ENCODE peak calls at places on chromosomes 16 and 17, in ten cellular contexts. N is prostate gland, V is Peyer's patch, F is A549, G is stomach, U is NB4, I is suprapubic skin, Y is H1, T is HCT116, O is adrenal gland. E is an unnamed sample.

GRCh38 chr16:26992661-26993365 is 73.9 kb upstream of the C16orf82 start:
- DNase-seq in N (no peak), V (no peak), F (no peak), G (no peak), U (no peak), I (peak), Y (no peak), T (no peak), O (no peak), E (no peak)

GRCh38 chr16:2969545-2970521 is 685 bp downstream of the PAQR4 start:
- DNase-seq in N (peak), V (peak), F (peak), G (peak), U (peak), I (no peak), Y (no peak), T (no peak), O (peak), E (peak)

GRCh38 chr16:17412221-17412620 is 58.5 kb downstream of the XYLT1 start:
- DNase-seq in N (no peak), V (no peak), F (no peak), G (no peak), U (no peak), I (no peak), Y (no peak), T (no peak), O (no peak), E (no peak)

GRCh38 chr17:20241855-20242254 is 225.5 kb downstream of the LGALS9B start:
- DNase-seq in N (no peak), V (no peak), F (no peak), G (no peak), U (no peak), I (no peak), Y (no peak), T (no peak), O (no peak), E (no peak)

GRCh38 chr17:8413938-8414337 is 16.3 kb upstream of the RNF222 start:
- DNase-seq in N (no peak), V (no peak), F (no peak), G (no peak), U (no peak), I (no peak), Y (no peak), T (no peak), O (no peak), E (no peak)

GRCh38 chr16:30760577-30761426 is 1.1 kb downstream of the CFAP119 start:
- DNase-seq in N (no peak), V (no peak), F (no peak), G (no peak), U (no peak), I (no peak), Y (no peak), T (no peak), O (no peak), E (no peak)

GRCh38 chr16:66618588-66618987 is 14.1 kb downstream of the CMTM3 start:
- DNase-seq in N (no peak), V (no peak), F (peak), G (no peak), U (no peak), I (no peak), Y (no peak), T (peak), O (peak), E (no peak)

GRCh38 chr16:30923554-30924085 is at the start of gene FBXL19:
- DNase-seq in N (no peak), V (no peak), F (no peak), G (no peak), U (no peak), I (no peak), Y (no peak), T (no peak), O (peak), E (peak)

GRCh38 chr16:84062734-84063640 is 20.4 kb upstream of the SLC38A8 start:
- DNase-seq in N (peak), V (peak), F (peak), G (peak), U (peak), I (no peak), Y (peak), T (peak), O (peak), E (peak)

GRCh38 chr17:2724783-2725164 is 13.2 kb upstream of the CLUH start:
- DNase-seq in N (no peak), V (peak), F (peak), G (peak), U (peak), I (no peak), Y (peak), T (no peak), O (peak), E (peak)

GRCh38 chr17:78882546-78883089 is 20.4 kb downstream of the CEP295NL start:
- DNase-seq in N (no peak), V (no peak), F (no peak), G (no peak), U (peak), I (no peak), Y (no peak), T (no peak), O (no peak), E (no peak)

GRCh38 chr16:89599451-89599858 is 14.0 kb upstream of the DPEP1 start:
- DNase-seq in N (no peak), V (peak), F (peak), G (no peak), U (peak), I (no peak), Y (peak), T (peak), O (no peak), E (no peak)

GRCh38 chr17:75499313-75500022 is 15.9 kb downstream of the CASKIN2 start:
- DNase-seq in N (no peak), V (no peak), F (no peak), G (no peak), U (peak), I (no peak), Y (no peak), T (no peak), O (peak), E (peak)

GRCh38 chr17:27345141-27345904 is 51.4 kb downstream of the WSB1 start:
- DNase-seq in N (peak), V (no peak), F (no peak), G (no peak), U (no peak), I (no peak), Y (peak), T (no peak), O (peak), E (no peak)

GRCh38 chr17:75181110-75181509 is 1.6 kb downstream of the SUMO2 start:
- DNase-seq in N (no peak), V (no peak), F (no peak), G (no peak), U (no peak), I (no peak), Y (no peak), T (no peak), O (no peak), E (no peak)

GRCh38 chr17:78766225-78766624 is 15.8 kb downstream of the CYTH1 start:
- DNase-seq in N (no peak), V (no peak), F (no peak), G (no peak), U (no peak), I (no peak), Y (no peak), T (no peak), O (no peak), E (no peak)

GRCh38 chr17:81840826-81841778 is 6.3 kb upstream of the PPP1R27 start:
- DNase-seq in N (peak), V (peak), F (no peak), G (peak), U (peak), I (no peak), Y (no peak), T (no peak), O (peak), E (no peak)

GRCh38 chr17:4635823-4636375 is 5.6 kb downstream of the ALOX15 start:
- DNase-seq in N (no peak), V (no peak), F (no peak), G (no peak), U (peak), I (no peak), Y (no peak), T (no peak), O (no peak), E (no peak)

GRCh38 chr16:67404740-67405226 is 11.5 kb upstream of the TPPP3 start:
- DNase-seq in N (peak), V (peak), F (no peak), G (peak), U (no peak), I (no peak), Y (no peak), T (peak), O (no peak), E (no peak)

GRCh38 chr16:58503863-58504688 is 4.1 kb downstream of the NDRG4 start:
- DNase-seq in N (no peak), V (no peak), F (no peak), G (no peak), U (no peak), I (peak), Y (no peak), T (no peak), O (no peak), E (no peak)

GRCh38 chr17:15311996-15312395 is 29.4 kb downstream of the TEKT3 start:
- DNase-seq in N (no peak), V (no peak), F (no peak), G (no peak), U (no peak), I (no peak), Y (no peak), T (no peak), O (no peak), E (no peak)

GRCh38 chr16:56422896-56423441 is 2.4 kb downstream of the AMFR start:
- DNase-seq in N (no peak), V (no peak), F (no peak), G (no peak), U (no peak), I (no peak), Y (no peak), T (no peak), O (no peak), E (no peak)

GRCh38 chr16:56419740-56420548 is 5.4 kb downstream of the AMFR start:
- DNase-seq in N (no peak), V (no peak), F (no peak), G (no peak), U (no peak), I (no peak), Y (no peak), T (no peak), O (no peak), E (no peak)

GRCh38 chr16:56421313-56421712 is 4.0 kb downstream of the AMFR start:
- DNase-seq in N (no peak), V (no peak), F (no peak), G (no peak), U (no peak), I (no peak), Y (no peak), T (no peak), O (no peak), E (no peak)

GRCh38 chr16:56421976-56422669 is 3.2 kb downstream of the AMFR start:
- DNase-seq in N (no peak), V (no peak), F (no peak), G (no peak), U (no peak), I (no peak), Y (no peak), T (no peak), O (no peak), E (no peak)

DNA sequence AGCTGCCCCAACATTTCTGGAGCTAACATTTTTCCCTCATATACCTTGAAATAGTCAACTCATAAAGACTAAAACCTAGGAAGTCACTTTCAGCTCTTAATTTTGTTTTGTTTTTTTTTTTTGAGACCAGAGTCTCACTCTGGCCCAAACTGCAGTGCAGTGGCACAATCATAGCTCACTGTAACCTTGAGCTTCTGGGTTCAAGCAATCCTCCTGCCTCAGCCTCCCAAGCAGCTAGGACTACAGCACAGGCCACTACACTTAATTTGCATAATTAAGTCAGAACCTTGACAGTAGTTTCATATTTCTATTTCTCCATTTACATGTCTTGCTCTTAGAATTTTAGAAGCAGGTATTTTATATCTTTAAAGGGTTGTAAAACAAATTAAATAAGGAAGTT is 4.7 kb downstream of the AMFR start:
- DNase-seq in N (no peak), V (no peak), F (no peak), G (no peak), U (no peak), I (no peak), Y (no peak), T (no peak), O (no peak), E (no peak)
- TF ChIP-seq POLR2A in N (no peak), V (no peak), F (no peak), G (no peak), U (no peak), I (no peak), Y (no peak), T (no peak), O (no peak), E (no peak)

DNA sequence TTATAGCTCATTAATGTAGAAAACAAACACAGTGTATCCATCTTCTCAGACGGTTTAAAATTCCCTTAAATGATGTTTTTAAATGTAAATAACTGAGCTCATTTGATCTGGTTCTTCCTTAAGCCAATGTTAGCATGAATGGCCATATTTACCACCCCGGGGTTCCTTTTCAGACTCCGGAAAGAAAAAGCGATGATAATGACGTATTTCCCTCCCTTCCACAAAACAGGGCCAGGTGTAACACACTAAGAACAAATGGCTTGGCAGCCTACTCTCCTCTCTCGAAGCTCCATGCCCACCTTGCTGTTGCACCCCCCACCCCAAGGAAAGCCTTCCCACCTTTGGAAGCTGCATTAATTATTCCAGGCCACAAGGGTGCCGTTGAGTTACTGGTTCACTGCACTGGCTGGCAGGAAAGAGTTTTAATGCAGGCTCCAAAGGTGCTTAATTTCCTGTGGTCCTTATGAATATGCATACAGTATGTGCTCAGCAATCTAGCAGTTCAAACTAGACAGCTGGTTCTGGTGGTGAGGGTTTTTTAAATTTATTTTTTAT is 378.9 kb downstream of the WWOX start:
- DNase-seq in N (no peak), V (no peak), F (peak), G (no peak), U (no peak), I (no peak), Y (peak), T (no peak), O (no peak), E (no peak)
- TF ChIP-seq CTCF in N (peak), V (peak), F (peak), G (no peak), U (no peak), I (no peak), Y (peak), T (peak), O (no peak), E (peak)

GRCh38 chr17:34424814-34425490 is 61.9 kb upstream of the CCL1 start:
- DNase-seq in N (no peak), V (no peak), F (no peak), G (no peak), U (no peak), I (no peak), Y (no peak), T (no peak), O (no peak), E (no peak)

GRCh38 chr17:34420900-34421299 is 57.9 kb upstream of the CCL1 start:
- DNase-seq in N (no peak), V (no peak), F (no peak), G (no peak), U (no peak), I (no peak), Y (no peak), T (no peak), O (no peak), E (no peak)

GRCh38 chr17:34420254-34420766 is 57.3 kb upstream of the CCL1 start:
- DNase-seq in N (peak), V (peak), F (peak), G (peak), U (peak), I (no peak), Y (peak), T (peak), O (peak), E (peak)

DNA sequence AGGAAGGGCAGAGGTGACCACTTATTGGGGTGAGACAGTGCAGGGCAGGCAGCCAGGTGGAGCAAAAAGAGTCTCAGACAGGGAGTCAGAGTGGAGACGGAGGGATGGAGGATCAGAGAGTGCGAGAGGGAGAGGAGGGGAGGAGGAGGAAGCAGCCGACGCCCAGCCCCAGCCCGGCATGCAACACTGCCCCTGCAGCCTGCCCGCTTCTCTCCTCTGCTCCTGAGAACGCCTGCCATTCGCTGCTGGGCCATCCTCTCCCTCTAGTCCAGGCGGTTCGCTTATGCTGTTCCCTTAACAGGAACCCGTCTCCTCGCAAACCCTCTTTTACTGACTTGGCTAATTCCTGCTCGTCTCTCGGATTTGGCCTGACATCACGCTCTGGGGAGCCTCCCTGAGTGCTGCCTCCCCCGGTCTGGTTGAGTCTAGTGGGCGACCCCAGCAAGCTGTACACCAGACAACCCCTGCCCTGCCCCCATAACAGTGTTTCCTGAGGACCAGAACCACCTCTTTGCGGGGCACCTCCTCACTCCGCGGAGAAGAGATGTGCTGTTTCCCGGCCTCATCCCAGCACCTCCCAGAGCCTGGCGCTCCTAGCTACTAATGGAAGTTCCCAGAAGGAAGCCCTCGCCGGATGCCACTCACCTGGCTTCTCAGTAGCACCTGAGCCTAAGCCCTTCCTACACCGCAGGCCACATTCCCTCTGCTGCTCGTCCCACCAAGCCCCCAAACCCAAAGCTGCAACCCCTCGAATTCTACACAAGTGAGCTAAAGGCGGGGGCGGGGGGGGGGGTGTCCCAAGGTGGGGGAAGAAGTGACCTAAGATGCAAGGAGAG is 61.2 kb upstream of the CCL1 start:
- DNase-seq in N (no peak), V (no peak), F (no peak), G (no peak), U (no peak), I (no peak), Y (no peak), T (no peak), O (no peak), E (no peak)
- H3K4me3 ChIP-seq in N (no peak), V (no peak), F (no peak), G (no peak), U (no peak), I (no peak), Y (peak), T (no peak), O (no peak), E (no peak)

DNA sequence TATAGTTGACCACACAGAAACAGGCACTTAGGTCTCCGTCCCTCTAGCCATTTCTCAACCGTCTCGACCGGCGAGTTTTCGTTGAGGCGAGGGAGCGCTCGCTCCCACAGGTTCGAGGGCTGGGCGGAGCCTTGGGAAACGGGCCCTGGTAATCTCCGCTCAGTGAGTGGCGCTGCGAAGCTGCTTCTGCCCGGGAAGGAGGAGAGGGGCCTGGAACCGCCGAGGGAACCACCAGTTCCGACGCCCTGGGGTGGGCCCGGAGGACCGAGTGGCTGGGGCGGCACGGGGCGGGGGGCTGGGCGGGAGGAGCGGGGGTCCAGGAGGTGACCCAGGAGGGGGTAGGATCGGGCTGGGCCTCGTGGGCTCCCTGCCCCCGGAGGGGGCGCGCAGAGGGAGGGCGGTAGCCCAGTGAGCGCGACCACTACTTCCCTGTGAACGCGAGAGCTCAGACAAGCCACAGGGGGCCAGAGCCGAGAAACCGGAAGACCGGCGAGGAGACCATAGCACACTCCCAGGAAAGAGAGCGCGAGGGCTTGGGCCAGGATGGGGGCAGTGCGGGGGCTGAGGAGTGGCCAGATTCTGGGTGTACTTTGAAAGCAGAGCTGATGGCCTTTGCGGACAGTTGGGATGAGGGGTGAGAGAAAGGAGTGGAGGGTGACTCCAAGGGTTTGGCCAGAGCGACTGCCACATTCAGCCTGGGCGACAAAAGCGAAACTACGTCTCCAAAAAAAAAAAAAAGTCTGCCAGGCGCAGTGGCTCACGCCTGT is 29.9 kb upstream of the ARL4D start:
- DNase-seq in N (peak), V (peak), F (peak), G (peak), U (peak), I (peak), Y (no peak), T (peak), O (peak), E (peak)
- TF ChIP-seq POLR2A in N (peak), V (no peak), F (peak), G (no peak), U (peak), I (peak), Y (no peak), T (no peak), O (no peak), E (peak)

GRCh38 chr17:51015145-51015558 is 105.5 kb downstream of the SPAG9 start:
- DNase-seq in N (no peak), V (no peak), F (no peak), G (no peak), U (no peak), I (no peak), Y (no peak), T (no peak), O (no peak), E (no peak)

GRCh38 chr17:51014129-51014528 is 106.5 kb downstream of the SPAG9 start:
- DNase-seq in N (no peak), V (no peak), F (no peak), G (no peak), U (no peak), I (no peak), Y (no peak), T (no peak), O (no peak), E (no peak)

GRCh38 chr17:51013322-51013721 is 107.3 kb downstream of the SPAG9 start:
- DNase-seq in N (no peak), V (no peak), F (no peak), G (no peak), U (no peak), I (no peak), Y (no peak), T (no peak), O (no peak), E (no peak)

GRCh38 chr17:51016099-51016498 is 104.6 kb downstream of the SPAG9 start:
- DNase-seq in N (no peak), V (no peak), F (peak), G (no peak), U (no peak), I (no peak), Y (no peak), T (no peak), O (no peak), E (no peak)

DNA sequence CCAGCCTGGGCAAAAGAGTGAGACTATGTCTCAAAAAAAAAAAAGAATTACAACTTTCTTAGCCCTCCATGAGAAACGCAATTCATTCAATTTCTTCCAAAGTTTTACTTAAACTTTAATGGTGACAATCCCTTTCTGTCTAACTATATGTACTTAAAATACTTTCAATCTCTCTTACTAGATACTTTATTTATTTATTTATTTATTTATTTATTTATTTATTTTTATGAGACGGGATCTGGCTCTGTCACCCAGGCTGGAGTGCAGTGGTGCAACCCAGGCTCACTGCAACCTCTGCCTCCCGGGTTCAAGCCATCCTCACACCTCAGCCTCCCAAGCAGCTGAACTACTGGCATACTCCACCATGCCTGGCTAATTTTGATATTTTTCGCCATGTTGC is 108.1 kb downstream of the SPAG9 start:
- DNase-seq in N (no peak), V (no peak), F (no peak), G (no peak), U (no peak), I (no peak), Y (no peak), T (no peak), O (no peak), E (no peak)
- TF ChIP-seq CTCF in N (no peak), V (no peak), F (no peak), G (no peak), U (no peak), I (no peak), Y (no peak), T (no peak), O (no peak), E (no peak)

E was measured in heart left ventricle.